ENCODE peak calls at places on chromosomes 2 and 18, in five cellular contexts. U is SJCRH30, A is sigmoid colon, F is psoas muscle, H is body of pancreas. K is an unnamed sample.

GRCh38 chr2:240429872-240430491 is 5.5 kb upstream of the GPC1 start:
- DNase-seq in U (peak; percentile 34), H (peak; percentile 9), A (peak; percentile 48), F (no peak), K (no peak)

GRCh38 chr2:173652311-173652710 is 297.6 kb downstream of the CDCA7 start:
- DNase-seq in A (no peak), F (no peak), H (no peak), U (peak; percentile 23), K (no peak)

GRCh38 chr2:240213226-240213475 is 72.7 kb upstream of the OTOS start:
- DNase-seq in H (peak; percentile 3), U (no peak), F (no peak), A (peak; percentile 53), K (no peak)

GRCh38 chr2:127763776-127764175 is 47.2 kb downstream of the WDR33 start:
- DNase-seq in U (no peak), F (no peak), H (no peak), A (no peak), K (no peak)

GRCh38 chr2:101479328-101479727 is 4.4 kb upstream of the RFX8 start:
- DNase-seq in F (no peak), A (no peak), H (no peak), U (peak; percentile 84), K (no peak)

GRCh38 chr18:72840109-72840508 is 27.7 kb downstream of the NETO1 start:
- DNase-seq in F (no peak), H (no peak), A (no peak), U (no peak), K (no peak)

GRCh38 chr2:26495705-26496271 is 17.9 kb upstream of the OTOF start:
- DNase-seq in U (no peak), H (no peak), F (no peak), A (no peak), K (no peak)

GRCh38 chr2:221134718-221135117 is 437.4 kb downstream of the EPHA4 start:
- DNase-seq in H (no peak), A (no peak), U (no peak), F (no peak), K (no peak)

GRCh38 chr2:66929632-66930385 is 467.3 kb upstream of the ETAA1 start:
- DNase-seq in F (peak; percentile 48), A (peak; percentile 90), U (no peak), H (peak; percentile 86), K (no peak)

GRCh38 chr2:175234153-175234552 is 52.6 kb upstream of the ATP5MC3 start:
- DNase-seq in H (no peak), F (no peak), A (no peak), U (peak; percentile 29), K (no peak)

DNA sequence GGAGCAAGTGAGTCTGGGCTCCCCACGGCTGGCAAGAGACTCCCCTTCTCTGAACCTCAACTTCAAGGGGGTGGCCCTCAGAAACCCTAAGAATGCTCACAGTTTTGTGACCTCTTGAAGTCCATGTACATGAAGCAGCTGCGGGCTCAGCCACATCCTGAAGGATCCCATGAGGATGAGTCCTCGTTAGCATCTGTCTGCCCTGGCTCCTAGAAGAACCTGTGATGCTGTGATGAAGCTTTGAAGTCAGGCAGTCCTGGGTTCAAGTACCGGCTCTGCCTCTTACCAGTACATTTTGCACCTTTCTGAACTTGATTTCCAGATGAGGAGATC is 38.1 kb downstream of the SDC1 start:
- DNase-seq in A (no peak), H (no peak), F (no peak), U (no peak), K (no peak)
- H3K4me1 ChIP-seq in A (no peaks in the 10 kb centered on the region), H (peaks cover 45% of the 10 kb centered on the region), F (no peaks in the 10 kb centered on the region), U (peaks cover 36% of the 10 kb centered on the region), K (no peaks in the 10 kb centered on the region)

GRCh38 chr2:165762723-165763122 is 31.3 kb downstream of the GALNT3 start:
- DNase-seq in U (no peak), F (no peak), H (no peak), A (no peak), K (no peak)
- H3K36me3 ChIP-seq in U (no peaks in the 10 kb centered on the region), F (no peaks in the 10 kb centered on the region), H (peaks cover 5% of the 10 kb centered on the region), A (no peaks in the 10 kb centered on the region), K (no peaks in the 10 kb centered on the region)

GRCh38 chr2:28343971-28344715 is 48.5 kb upstream of the FOSL2 start:
- DNase-seq in F (no peak), A (no peak), U (no peak), H (no peak), K (no peak)
- H3K4me1 ChIP-seq in F (peaks cover 49% of the 10 kb centered on the region), A (no peaks in the 10 kb centered on the region), U (peaks cover 37% of the 10 kb centered on the region), H (peaks cover 41% of the 10 kb centered on the region), K (peaks cover 45% of the 10 kb centered on the region)

GRCh38 chr2:63893163-63893562 is 51.5 kb downstream of the UGP2 start:
- DNase-seq in A (no peak), U (peak; percentile 10), H (no peak), F (no peak), K (no peak)
- H3K36me3 ChIP-seq in A (peaks cover 81% of the 10 kb centered on the region), U (peaks cover 77% of the 10 kb centered on the region), H (peaks cover 8% of the 10 kb centered on the region), F (peaks cover 3% of the 10 kb centered on the region), K (peaks cover 75% of the 10 kb centered on the region)

GRCh38 chr18:52963481-52963880 is 623.5 kb downstream of the DCC start:
- DNase-seq in H (no peak), A (no peak), U (no peak), F (no peak), K (no peak)
- H3K4me1 ChIP-seq in H (no peaks in the 10 kb centered on the region), A (no peaks in the 10 kb centered on the region), U (no peaks in the 10 kb centered on the region), F (no peaks in the 10 kb centered on the region), K (no peaks in the 10 kb centered on the region)

DNA sequence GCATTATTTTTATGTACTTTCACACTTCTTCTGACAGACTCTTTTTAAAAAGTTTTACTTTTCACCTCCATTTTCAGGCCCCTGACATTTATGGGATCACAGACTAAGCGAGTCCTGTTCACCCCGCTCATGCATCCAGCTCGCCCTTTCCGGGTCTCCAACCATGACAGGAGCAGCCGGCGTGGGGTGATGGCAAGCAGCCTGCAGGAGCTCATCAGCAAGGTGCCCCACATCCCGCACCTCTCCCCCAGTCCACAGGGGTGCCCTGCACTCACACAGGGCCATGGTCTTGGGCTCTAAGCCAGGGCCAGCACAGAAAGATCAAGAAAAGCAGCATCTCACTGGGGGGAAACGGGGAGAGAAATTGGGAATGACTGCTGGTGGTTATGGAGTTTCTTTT is 8.6 kb downstream of the CIDEA start:
- DNase-seq in H (no peak), A (no peak), U (no peak), F (no peak), K (no peak)
- H3K36me3 ChIP-seq in H (no peaks in the 10 kb centered on the region), A (no peaks in the 10 kb centered on the region), U (no peaks in the 10 kb centered on the region), F (no peaks in the 10 kb centered on the region), K (no peaks in the 10 kb centered on the region)

GRCh38 chr2:55027226-55027625 is 23.0 kb downstream of the RTN4 start:
- DNase-seq in A (no peak), H (no peak), F (no peak), U (no peak), K (no peak)
- H3K4me1 ChIP-seq in A (no peaks in the 10 kb centered on the region), H (peaks cover 21% of the 10 kb centered on the region), F (peaks cover 14% of the 10 kb centered on the region), U (no peaks in the 10 kb centered on the region), K (peaks cover 96% of the 10 kb centered on the region)

GRCh38 chr2:19933351-19933981 is 31.7 kb upstream of the TTC32 start:
- DNase-seq in H (no peak), U (no peak), A (no peak), F (no peak), K (no peak)

GRCh38 chr2:19942199-19942598 is 40.4 kb upstream of the TTC32 start:
- DNase-seq in U (no peak), F (no peak), H (no peak), A (no peak), K (no peak)

GRCh38 chr2:19932928-19933327 is 31.1 kb upstream of the TTC32 start:
- DNase-seq in F (no peak), A (no peak), H (no peak), U (no peak), K (no peak)

GRCh38 chr2:19936203-19936602 is 34.4 kb upstream of the TTC32 start:
- DNase-seq in U (no peak), F (no peak), H (no peak), A (no peak), K (no peak)

DNA sequence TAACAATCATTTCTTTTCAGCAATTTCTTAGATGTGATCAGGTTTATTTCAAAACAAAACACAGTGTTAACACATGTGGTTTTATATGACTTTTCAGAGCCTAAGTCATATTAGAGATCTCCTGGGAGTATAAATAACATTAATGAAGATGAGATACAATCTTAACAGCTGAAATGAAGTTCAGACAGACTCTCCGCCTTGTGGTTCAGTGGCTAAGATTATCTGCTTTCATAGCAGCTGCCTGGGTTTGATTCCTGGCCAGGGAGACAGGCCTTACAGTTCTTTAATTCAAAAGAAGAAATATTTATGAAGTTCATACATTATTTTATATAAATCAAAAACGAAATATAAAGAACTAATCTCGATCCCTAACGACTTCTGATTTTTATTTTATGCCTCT is 35.2 kb upstream of the TTC32 start:
- DNase-seq in F (no peak), U (peak; percentile 9), A (no peak), H (no peak), K (no peak)
- H3K36me3 ChIP-seq in F (no peaks in the 10 kb centered on the region), U (peaks cover 61% of the 10 kb centered on the region), A (peaks cover 49% of the 10 kb centered on the region), H (peaks cover 7% of the 10 kb centered on the region), K (peaks cover 33% of the 10 kb centered on the region)

GRCh38 chr2:149903626-149904025 is 316.1 kb upstream of the MMADHC start:
- DNase-seq in U (no peak), A (no peak), H (no peak), F (no peak), K (no peak)
- H3K4me1 ChIP-seq in U (peaks cover 6% of the 10 kb centered on the region), A (no peaks in the 10 kb centered on the region), H (no peaks in the 10 kb centered on the region), F (no peaks in the 10 kb centered on the region), K (no peaks in the 10 kb centered on the region)

DNA sequence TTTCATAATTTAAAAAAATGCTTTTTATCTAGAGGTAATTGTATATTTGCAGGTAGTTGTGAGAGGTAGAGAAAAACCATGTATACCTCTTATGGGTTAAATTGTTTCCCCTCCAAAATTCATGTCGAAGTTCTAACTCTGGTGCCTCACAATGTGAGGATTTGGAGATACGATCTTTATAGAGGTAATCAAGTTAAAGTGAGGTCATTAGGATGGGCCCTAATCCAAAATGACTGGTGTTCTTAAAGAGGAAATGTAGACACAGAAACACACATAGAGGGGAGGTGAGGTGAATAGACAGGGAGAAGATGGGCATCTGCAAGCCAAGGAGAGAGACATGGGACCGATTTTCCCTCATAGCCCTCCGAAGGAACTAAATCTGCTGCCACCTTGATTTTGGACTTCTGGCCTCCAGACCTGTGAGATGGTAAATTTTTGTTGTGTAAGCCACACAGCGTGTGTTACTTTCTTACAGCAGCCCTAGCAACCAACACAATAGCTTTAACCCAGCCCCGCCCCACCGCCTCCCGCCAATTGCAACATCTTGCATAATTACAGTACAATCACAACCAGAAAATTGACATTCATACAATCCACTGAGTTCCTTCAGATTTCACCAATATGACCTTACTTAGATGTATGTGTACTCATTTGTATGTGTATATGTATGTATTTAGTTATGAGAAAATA is 208.9 kb downstream of the MIB1 start:
- DNase-seq in H (no peak), A (no peak), U (no peak), F (no peak), K (no peak)
- H3K36me3 ChIP-seq in H (no peaks in the 10 kb centered on the region), A (no peaks in the 10 kb centered on the region), U (no peaks in the 10 kb centered on the region), F (no peaks in the 10 kb centered on the region), K (no peaks in the 10 kb centered on the region)